ENCODE peak calls at places on chromosomes 12 and 14, in nine cellular contexts. Q, A, P, S, U, B, X, V and T are unnamed samples.

GRCh38 chr12:93571360-93571853 is 1.1 kb upstream of the SOCS2 start:
- DNase-seq in Q (peak), A (peak), P (peak), S (peak), U (peak), B (peak), X (peak), V (peak), T (peak)

GRCh38 chr12:55818886-55819285 is 1.0 kb downstream of the ORMDL2 start:
- DNase-seq in Q (no peak), A (no peak), P (peak), S (no peak), U (no peak), B (no peak), X (no peak), V (no peak), T (no peak)

GRCh38 chr12:94277426-94278000 is 129.1 kb downstream of the PLXNC1 start:
- DNase-seq in Q (no peak), A (peak), P (peak), S (no peak), U (no peak), B (peak), X (peak), V (no peak), T (no peak)

GRCh38 chr12:109875572-109876131 is 4.7 kb downstream of the GLTP start:
- DNase-seq in Q (no peak), A (no peak), P (no peak), S (no peak), U (peak), B (no peak), X (no peak), V (no peak), T (no peak)

GRCh38 chr12:103769240-103769945 is 71.6 kb downstream of the NT5DC3 start:
- DNase-seq in Q (no peak), A (no peak), P (no peak), S (no peak), U (no peak), B (no peak), X (no peak), V (no peak), T (no peak)

GRCh38 chr12:57127101-57127709 is 1.1 kb upstream of the LRP1 start:
- DNase-seq in Q (peak), A (peak), P (no peak), S (peak), U (peak), B (peak), X (no peak), V (peak), T (peak)

GRCh38 chr12:105013892-105014291 is 27.8 kb downstream of the NOPCHAP1 start:
- DNase-seq in Q (no peak), A (no peak), P (peak), S (no peak), U (no peak), B (no peak), X (no peak), V (no peak), T (no peak)

GRCh38 chr14:64388533-64389243 is 535 bp downstream of the MTHFD1 start:
- DNase-seq in Q (peak), A (no peak), P (peak), S (no peak), U (no peak), B (no peak), X (peak), V (no peak), T (no peak)

GRCh38 chr12:7486512-7486911 is 17.1 kb downstream of the CD163 start:
- DNase-seq in Q (no peak), A (no peak), P (no peak), S (no peak), U (no peak), B (no peak), X (no peak), V (no peak), T (no peak)

GRCh38 chr14:22163051-22163450 is 426.0 kb downstream of the DAD1 start:
- DNase-seq in Q (no peak), A (no peak), P (peak), S (no peak), U (no peak), B (no peak), X (no peak), V (no peak), T (no peak)

GRCh38 chr14:21215879-21216251 is 53.4 kb downstream of the HNRNPC start:
- DNase-seq in Q (no peak), A (no peak), P (no peak), S (no peak), U (no peak), B (no peak), X (no peak), V (no peak), T (no peak)

GRCh38 chr12:123996581-123996980 is 23.6 kb downstream of the ZNF664 start:
- DNase-seq in Q (no peak), A (no peak), P (no peak), S (no peak), U (no peak), B (no peak), X (no peak), V (no peak), T (no peak)

GRCh38 chr12:117857632-117858274 is 111.0 kb downstream of the KSR2 start:
- DNase-seq in Q (no peak), A (no peak), P (peak), S (no peak), U (no peak), B (no peak), X (no peak), V (peak), T (no peak)

GRCh38 chr14:93105362-93105761 is 10.4 kb downstream of the ITPK1 start:
- DNase-seq in Q (peak), A (peak), P (peak), S (peak), U (no peak), B (no peak), X (no peak), V (no peak), T (peak)

GRCh38 chr14:70664698-70665447 is 23.2 kb downstream of the TTC9 start:
- DNase-seq in Q (no peak), A (no peak), P (no peak), S (no peak), U (no peak), B (no peak), X (no peak), V (no peak), T (no peak)

DNA sequence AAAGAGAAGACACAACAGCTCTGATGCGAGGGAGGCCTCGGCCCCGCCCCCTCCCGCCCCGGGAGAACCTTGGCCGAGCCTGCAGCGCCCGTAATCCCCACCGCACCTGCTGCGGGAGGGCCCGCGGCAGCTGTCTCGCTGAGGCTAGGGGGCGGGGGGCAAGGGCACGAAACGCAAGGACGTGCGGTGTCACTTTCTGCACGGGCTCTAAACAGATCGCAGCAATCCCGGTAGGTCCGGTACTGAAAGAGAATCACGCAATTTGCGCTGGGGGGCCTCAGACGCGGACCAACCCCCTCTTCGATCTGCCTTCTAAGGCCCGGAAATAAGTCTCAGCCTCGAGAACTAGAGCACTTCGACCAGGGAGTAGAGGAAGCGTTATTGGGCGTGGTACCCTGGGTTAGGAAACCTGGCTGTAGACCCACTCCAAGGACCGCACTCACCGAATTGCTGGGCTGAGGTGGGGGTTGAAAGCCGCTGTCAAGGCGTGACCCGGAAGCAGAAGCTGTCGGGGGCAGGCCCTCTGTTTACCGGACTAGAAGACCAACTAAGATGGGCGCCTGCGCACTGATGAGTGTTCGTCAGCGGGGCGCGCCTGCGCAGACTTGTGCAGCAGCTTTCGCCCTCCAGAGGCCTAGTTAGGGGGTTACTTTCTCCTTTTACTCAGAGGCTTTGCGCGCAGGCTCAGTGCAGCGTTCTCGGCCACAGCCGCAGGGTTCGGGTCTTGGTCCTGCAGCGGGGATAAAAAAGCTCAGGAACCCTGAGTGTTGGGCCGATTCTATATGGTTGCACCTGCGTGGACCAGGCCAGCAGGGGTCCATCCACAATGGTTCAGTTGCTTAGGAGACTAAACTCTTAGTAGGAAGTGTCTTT is at the start of gene ASB8:
- DNase-seq in Q (peak), A (peak), P (peak), S (peak), U (peak), B (peak), X (peak), V (peak), T (peak)
- TF ChIP-seq POLR2A in Q (peak), A (peak), P (no peak), S (peak), U (peak), B (no peak), X (no peak), V (peak), T (peak)

GRCh38 chr12:100717733-100718067 is 76.9 kb upstream of the ANO4 start:
- DNase-seq in Q (no peak), A (no peak), P (no peak), S (no peak), U (no peak), B (no peak), X (no peak), V (no peak), T (no peak)
- H3K4me3 ChIP-seq in Q (no peak), A (no peak), P (peak), S (peak), U (no peak), B (no peak), X (peak), V (peak), T (no peak)

DNA sequence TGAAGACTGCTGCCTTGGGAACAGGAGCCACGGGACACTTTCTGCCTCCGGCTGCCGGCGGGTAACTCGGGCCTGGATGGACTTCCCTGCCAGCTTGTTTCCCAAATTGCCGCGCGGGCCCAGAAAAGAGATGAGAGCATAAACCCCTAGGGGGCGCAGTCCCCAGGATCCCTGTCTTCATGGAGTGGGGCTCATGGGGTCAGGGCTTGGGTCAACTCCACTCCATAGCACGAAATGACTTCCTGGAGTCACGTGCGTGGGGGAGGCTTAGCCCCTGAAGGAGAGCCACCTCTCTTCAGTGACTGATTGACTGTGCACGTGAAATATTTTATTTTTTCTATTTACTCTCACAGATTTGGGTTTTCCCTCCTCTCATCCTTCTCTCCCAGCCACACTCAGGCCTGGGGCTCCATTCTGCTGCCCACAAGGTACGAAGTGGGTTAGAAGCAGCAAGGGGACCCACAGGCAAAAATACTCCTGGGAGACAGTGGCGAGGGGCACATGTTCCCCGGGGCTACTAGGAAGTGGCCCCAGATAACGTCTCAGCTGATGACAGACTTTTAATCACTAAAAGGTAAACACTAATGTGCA is 10.0 kb downstream of the PGF start:
- DNase-seq in Q (no peak), A (no peak), P (no peak), S (no peak), U (no peak), B (peak), X (no peak), V (peak), T (peak)
- TF ChIP-seq POLR2A in Q (no peak), A (no peak), P (no peak), S (no peak), U (no peak), B (no peak), X (no peak), V (no peak), T (no peak)

GRCh38 chr14:99247772-99248171 is 24.2 kb downstream of the BCL11B start:
- DNase-seq in Q (no peak), A (no peak), P (no peak), S (no peak), U (no peak), B (no peak), X (no peak), V (no peak), T (no peak)

GRCh38 chr14:99250636-99251208 is 21.3 kb downstream of the BCL11B start:
- DNase-seq in Q (no peak), A (no peak), P (no peak), S (no peak), U (no peak), B (no peak), X (no peak), V (no peak), T (no peak)

GRCh38 chr14:99248761-99249171 is 23.2 kb downstream of the BCL11B start:
- DNase-seq in Q (no peak), A (no peak), P (no peak), S (no peak), U (no peak), B (no peak), X (no peak), V (no peak), T (no peak)

GRCh38 chr14:99247091-99247729 is 24.8 kb downstream of the BCL11B start:
- DNase-seq in Q (no peak), A (no peak), P (no peak), S (no peak), U (no peak), B (no peak), X (no peak), V (no peak), T (no peak)

DNA sequence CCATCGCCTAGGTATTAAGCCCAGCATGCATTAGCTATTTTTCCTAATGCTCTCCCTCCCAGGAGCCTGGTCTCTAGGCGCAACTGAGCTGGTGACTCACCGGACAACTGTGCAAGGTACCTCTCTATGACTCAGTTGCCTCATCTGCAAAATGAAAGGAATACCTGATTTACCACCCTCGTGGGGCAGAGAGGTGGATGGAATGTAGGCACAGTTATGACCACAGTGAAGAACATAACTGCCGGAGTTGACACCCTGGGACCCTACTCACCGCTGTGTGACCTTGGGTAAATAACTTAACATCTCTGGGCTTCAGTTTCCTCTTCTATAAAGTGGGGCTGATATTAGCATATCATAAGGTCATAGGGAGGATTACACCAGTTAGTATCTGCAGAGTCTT is 22.6 kb downstream of the BCL11B start:
- DNase-seq in Q (no peak), A (no peak), P (no peak), S (no peak), U (no peak), B (no peak), X (no peak), V (no peak), T (no peak)
- H3K4me3 ChIP-seq in Q (no peak), A (no peak), P (no peak), S (no peak), U (no peak), B (no peak), X (no peak), V (no peak), T (no peak)